ENCODE peak calls at places on chromosomes 1 and 21, in seven cellular contexts. One of them, this sample, is unnamed.

GRCh38 chr21:36282568-36283230 is 37.3 kb upstream of the MORC3 start:
- DNase-seq in GM10248: no peak
- DNase-seq in astrocyte of the spinal cord: peak
- DNase-seq in IMR-90: peak
- DNase-seq in mammary epithelial cell: peak
- DNase-seq in endothelial cell: no peak
- DNase-seq in brain microvascular endothelial cell: peak
- DNase-seq in this sample: no peak

GRCh38 chr1:93753766-93754763 is 72.4 kb upstream of the BCAR3 start:
- DNase-seq in brain microvascular endothelial cell: peak
- DNase-seq in mammary epithelial cell: peak
- DNase-seq in astrocyte of the spinal cord: peak
- DNase-seq in IMR-90: peak
- DNase-seq in GM10248: no peak
- DNase-seq in endothelial cell: no peak
- DNase-seq in this sample: no peak

GRCh38 chr1:2862441-2863148 is 61.1 kb upstream of the TTC34 start:
- DNase-seq in brain microvascular endothelial cell: no peak
- DNase-seq in astrocyte of the spinal cord: no peak
- DNase-seq in mammary epithelial cell: no peak
- DNase-seq in GM10248: no peak
- DNase-seq in endothelial cell: no peak
- DNase-seq in IMR-90: no peak
- DNase-seq in this sample: no peak

GRCh38 chr21:36749935-36750578 is 51.1 kb downstream of the SIM2 start:
- DNase-seq in brain microvascular endothelial cell: peak
- DNase-seq in mammary epithelial cell: no peak
- DNase-seq in endothelial cell: peak
- DNase-seq in GM10248: no peak
- DNase-seq in astrocyte of the spinal cord: peak
- DNase-seq in IMR-90: peak
- DNase-seq in this sample: no peak

GRCh38 chr1:9493326-9493725 is 45.9 kb upstream of the SLC25A33 start:
- DNase-seq in endothelial cell: no peak
- DNase-seq in GM10248: no peak
- DNase-seq in IMR-90: no peak
- DNase-seq in mammary epithelial cell: no peak
- DNase-seq in astrocyte of the spinal cord: no peak
- DNase-seq in brain microvascular endothelial cell: no peak
- DNase-seq in this sample: no peak

GRCh38 chr1:150550222-150551048 is 1.2 kb downstream of the ADAMTSL4 start:
- DNase-seq in GM10248: no peak
- DNase-seq in endothelial cell: no peak
- DNase-seq in brain microvascular endothelial cell: no peak
- DNase-seq in mammary epithelial cell: no peak
- DNase-seq in astrocyte of the spinal cord: no peak
- DNase-seq in IMR-90: no peak
- DNase-seq in this sample: no peak

GRCh38 chr1:101993703-101994102 is 3.0 kb downstream of the OLFM3 start:
- DNase-seq in brain microvascular endothelial cell: no peak
- DNase-seq in endothelial cell: no peak
- DNase-seq in mammary epithelial cell: no peak
- DNase-seq in GM10248: no peak
- DNase-seq in astrocyte of the spinal cord: no peak
- DNase-seq in IMR-90: no peak
- DNase-seq in this sample: no peak

GRCh38 chr21:43782741-43783700 is 6.4 kb upstream of the RRP1 start:
- DNase-seq in endothelial cell: no peak
- DNase-seq in GM10248: no peak
- DNase-seq in brain microvascular endothelial cell: no peak
- DNase-seq in IMR-90: no peak
- DNase-seq in mammary epithelial cell: peak
- DNase-seq in astrocyte of the spinal cord: no peak
- DNase-seq in this sample: no peak

GRCh38 chr21:25343774-25344545 is 263.3 kb downstream of the MRPL39 start:
- DNase-seq in GM10248: no peak
- DNase-seq in endothelial cell: no peak
- DNase-seq in mammary epithelial cell: no peak
- DNase-seq in brain microvascular endothelial cell: no peak
- DNase-seq in astrocyte of the spinal cord: no peak
- DNase-seq in IMR-90: no peak
- DNase-seq in this sample: no peak

GRCh38 chr1:41341756-41342562 is 19.3 kb upstream of the FOXO6 start:
- DNase-seq in mammary epithelial cell: no peak
- DNase-seq in astrocyte of the spinal cord: no peak
- DNase-seq in IMR-90: no peak
- DNase-seq in endothelial cell: no peak
- DNase-seq in brain microvascular endothelial cell: no peak
- DNase-seq in GM10248: no peak
- DNase-seq in this sample: no peak

GRCh38 chr21:39385299-39386145 is 36.6 kb upstream of the HMGN1 start:
- DNase-seq in mammary epithelial cell: peak
- DNase-seq in GM10248: peak
- DNase-seq in astrocyte of the spinal cord: peak
- DNase-seq in brain microvascular endothelial cell: peak
- DNase-seq in endothelial cell: peak
- DNase-seq in IMR-90: peak
- DNase-seq in this sample: peak

GRCh38 chr1:228141871-228142615 is 2.0 kb downstream of the GUK1 start:
- DNase-seq in GM10248: no peak
- DNase-seq in astrocyte of the spinal cord: peak
- DNase-seq in IMR-90: peak
- DNase-seq in mammary epithelial cell: peak
- DNase-seq in brain microvascular endothelial cell: no peak
- DNase-seq in endothelial cell: no peak
- DNase-seq in this sample: no peak

GRCh38 chr1:69737527-69738176 is 169.9 kb downstream of the LRRC7 start:
- DNase-seq in mammary epithelial cell: peak
- DNase-seq in GM10248: peak
- DNase-seq in astrocyte of the spinal cord: peak
- DNase-seq in IMR-90: peak
- DNase-seq in brain microvascular endothelial cell: peak
- DNase-seq in endothelial cell: peak
- DNase-seq in this sample: peak

GRCh38 chr1:17013598-17014320 is 2.0 kb upstream of the ATP13A2 start:
- DNase-seq in GM10248: peak
- DNase-seq in mammary epithelial cell: peak
- DNase-seq in IMR-90: no peak
- DNase-seq in brain microvascular endothelial cell: no peak
- DNase-seq in astrocyte of the spinal cord: no peak
- DNase-seq in endothelial cell: no peak
- DNase-seq in this sample: peak

GRCh38 chr1:149884433-149885363 is 14.7 kb upstream of the BOLA1 start:
- DNase-seq in endothelial cell: no peak
- DNase-seq in brain microvascular endothelial cell: peak
- DNase-seq in mammary epithelial cell: peak
- DNase-seq in GM10248: no peak
- DNase-seq in astrocyte of the spinal cord: peak
- DNase-seq in IMR-90: peak
- DNase-seq in this sample: no peak

GRCh38 chr1:173255214-173255813 is 48.2 kb upstream of the TNFSF4 start:
- DNase-seq in astrocyte of the spinal cord: peak
- DNase-seq in endothelial cell: peak
- DNase-seq in IMR-90: peak
- DNase-seq in GM10248: peak
- DNase-seq in mammary epithelial cell: peak
- DNase-seq in brain microvascular endothelial cell: peak
- DNase-seq in this sample: no peak

GRCh38 chr1:16968372-16968771 is 12.0 kb downstream of the MFAP2 start:
- DNase-seq in GM10248: no peak
- DNase-seq in brain microvascular endothelial cell: no peak
- DNase-seq in endothelial cell: no peak
- DNase-seq in IMR-90: no peak
- DNase-seq in astrocyte of the spinal cord: no peak
- DNase-seq in mammary epithelial cell: no peak
- DNase-seq in this sample: no peak

GRCh38 chr1:2413495-2414296 is 1.3 kb upstream of the PEX10 start:
- DNase-seq in IMR-90: no peak
- DNase-seq in endothelial cell: no peak
- DNase-seq in astrocyte of the spinal cord: no peak
- DNase-seq in mammary epithelial cell: no peak
- DNase-seq in brain microvascular endothelial cell: no peak
- DNase-seq in GM10248: no peak
- DNase-seq in this sample: no peak

GRCh38 chr1:36224537-36225297 is 474 bp downstream of the THRAP3 start:
- DNase-seq in astrocyte of the spinal cord: peak
- DNase-seq in mammary epithelial cell: peak
- DNase-seq in brain microvascular endothelial cell: peak
- DNase-seq in endothelial cell: peak
- DNase-seq in GM10248: peak
- DNase-seq in IMR-90: peak
- DNase-seq in this sample: peak

GRCh38 chr1:157092831-157093230 is 6.8 kb downstream of the ETV3L start:
- DNase-seq in brain microvascular endothelial cell: no peak
- DNase-seq in endothelial cell: no peak
- DNase-seq in GM10248: no peak
- DNase-seq in mammary epithelial cell: no peak
- DNase-seq in astrocyte of the spinal cord: no peak
- DNase-seq in IMR-90: no peak
- DNase-seq in this sample: no peak

DNA sequence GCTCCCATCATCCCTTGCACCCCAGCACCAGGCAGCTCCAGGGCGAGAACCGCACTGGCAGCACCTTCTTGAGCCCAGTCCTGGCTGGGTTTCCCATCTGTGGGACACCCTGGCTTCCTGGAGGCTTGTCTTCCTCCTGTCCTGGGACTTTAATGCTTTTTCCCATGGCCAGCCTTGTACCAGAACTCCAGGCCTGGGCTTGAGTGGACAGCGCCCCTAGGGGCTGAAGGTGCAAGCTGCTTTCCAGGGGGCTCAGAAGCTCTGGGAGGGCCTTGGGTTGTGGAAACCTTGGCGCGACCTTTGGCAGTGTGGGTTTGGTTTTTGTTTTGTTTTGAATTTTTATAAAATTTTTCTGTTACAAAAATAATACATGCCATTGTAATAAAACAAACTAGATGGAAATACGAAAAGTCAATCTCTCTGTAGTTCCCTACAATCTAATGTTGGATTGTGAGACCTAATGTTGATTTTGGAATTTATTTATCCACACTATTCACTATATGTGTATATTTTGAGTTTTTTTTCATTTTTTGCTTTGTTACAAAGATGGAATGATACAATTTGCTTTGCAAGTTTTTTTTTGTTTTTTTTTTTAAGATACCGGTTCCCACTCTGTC is 33.8 kb upstream of the RPL11 start:
- DNase-seq in astrocyte of the spinal cord: peak
- DNase-seq in brain microvascular endothelial cell: peak
- DNase-seq in endothelial cell: peak
- DNase-seq in IMR-90: peak
- DNase-seq in GM10248: peak
- DNase-seq in mammary epithelial cell: peak
- DNase-seq in this sample: peak
- TF ChIP-seq CTCF in astrocyte of the spinal cord: peak
- TF ChIP-seq CTCF in brain microvascular endothelial cell: peak
- TF ChIP-seq CTCF in endothelial cell: peak
- TF ChIP-seq CTCF in IMR-90: peak
- TF ChIP-seq CTCF in GM10248: peak
- TF ChIP-seq CTCF in mammary epithelial cell: peak
- TF ChIP-seq CTCF in this sample: peak

DNA sequence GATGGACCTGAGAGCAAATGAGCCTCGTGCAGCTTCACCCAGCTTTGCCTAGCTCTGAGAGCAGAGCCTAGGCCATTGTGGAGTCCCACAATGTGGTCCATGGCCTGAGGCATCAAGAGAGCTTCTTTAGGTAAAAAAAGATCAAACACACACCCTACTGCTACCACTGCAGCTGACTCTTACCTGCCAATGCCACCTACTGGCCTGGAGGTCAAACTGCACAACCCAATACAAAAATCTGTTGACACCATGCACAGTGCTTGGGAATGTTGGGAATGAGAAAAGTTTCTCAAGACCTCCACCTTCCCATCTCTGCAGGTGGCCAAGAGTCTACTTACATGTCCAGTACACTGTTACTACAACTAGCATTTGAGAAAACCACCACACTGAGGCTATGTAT is 60.6 kb downstream of the UCHL5 start:
- DNase-seq in IMR-90: no peak
- DNase-seq in mammary epithelial cell: no peak
- DNase-seq in brain microvascular endothelial cell: no peak
- DNase-seq in endothelial cell: no peak
- DNase-seq in GM10248: no peak
- DNase-seq in astrocyte of the spinal cord: no peak
- DNase-seq in this sample: no peak
- TF ChIP-seq CTCF in IMR-90: peak
- TF ChIP-seq CTCF in mammary epithelial cell: peak
- TF ChIP-seq CTCF in brain microvascular endothelial cell: peak
- TF ChIP-seq CTCF in endothelial cell: peak
- TF ChIP-seq CTCF in GM10248: peak
- TF ChIP-seq CTCF in astrocyte of the spinal cord: peak
- TF ChIP-seq CTCF in this sample: no peak

GRCh38 chr1:204623894-204624361 is 61.6 kb downstream of the LRRN2 start:
- DNase-seq in endothelial cell: peak
- DNase-seq in astrocyte of the spinal cord: no peak
- DNase-seq in GM10248: no peak
- DNase-seq in mammary epithelial cell: no peak
- DNase-seq in IMR-90: no peak
- DNase-seq in brain microvascular endothelial cell: no peak
- DNase-seq in this sample: no peak
- TF ChIP-seq CTCF in endothelial cell: peak
- TF ChIP-seq CTCF in astrocyte of the spinal cord: peak
- TF ChIP-seq CTCF in GM10248: no peak
- TF ChIP-seq CTCF in mammary epithelial cell: no peak
- TF ChIP-seq CTCF in IMR-90: peak
- TF ChIP-seq CTCF in brain microvascular endothelial cell: peak
- TF ChIP-seq CTCF in this sample: no peak

GRCh38 chr21:28795251-28795650 is 197.4 kb downstream of the LTN1 start:
- DNase-seq in endothelial cell: no peak
- DNase-seq in mammary epithelial cell: no peak
- DNase-seq in GM10248: no peak
- DNase-seq in brain microvascular endothelial cell: no peak
- DNase-seq in IMR-90: no peak
- DNase-seq in astrocyte of the spinal cord: no peak
- DNase-seq in this sample: no peak

GRCh38 chr21:28790335-28790734 is 202.3 kb downstream of the LTN1 start:
- DNase-seq in endothelial cell: no peak
- DNase-seq in astrocyte of the spinal cord: no peak
- DNase-seq in brain microvascular endothelial cell: no peak
- DNase-seq in GM10248: no peak
- DNase-seq in IMR-90: no peak
- DNase-seq in mammary epithelial cell: no peak
- DNase-seq in this sample: no peak

GRCh38 chr21:28791595-28792282 is 200.9 kb downstream of the LTN1 start:
- DNase-seq in GM10248: no peak
- DNase-seq in astrocyte of the spinal cord: no peak
- DNase-seq in endothelial cell: no peak
- DNase-seq in IMR-90: no peak
- DNase-seq in mammary epithelial cell: no peak
- DNase-seq in brain microvascular endothelial cell: no peak
- DNase-seq in this sample: no peak

GRCh38 chr21:28794341-28794970 is 198.2 kb downstream of the LTN1 start:
- DNase-seq in GM10248: no peak
- DNase-seq in mammary epithelial cell: no peak
- DNase-seq in IMR-90: no peak
- DNase-seq in astrocyte of the spinal cord: no peak
- DNase-seq in brain microvascular endothelial cell: no peak
- DNase-seq in endothelial cell: no peak
- DNase-seq in this sample: no peak

DNA sequence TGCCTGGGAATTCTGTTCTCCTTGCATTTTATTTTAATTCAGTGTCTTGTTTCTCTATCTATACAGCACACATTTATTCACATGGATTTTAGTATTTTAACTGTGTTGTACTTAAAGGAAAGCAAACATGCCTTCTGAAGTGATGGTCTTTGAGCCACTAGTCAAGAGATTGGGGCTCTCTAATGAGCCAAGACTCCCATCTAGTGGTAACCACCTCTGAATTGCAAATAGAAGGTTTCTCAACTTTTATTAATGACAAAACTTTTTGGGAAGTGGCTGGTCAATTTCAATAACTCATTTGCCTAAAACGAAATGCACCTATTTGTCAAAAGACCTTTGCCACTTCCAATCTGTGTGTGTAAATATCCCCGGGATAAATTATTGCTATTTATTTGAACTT is 199.6 kb downstream of the LTN1 start:
- DNase-seq in GM10248: no peak
- DNase-seq in brain microvascular endothelial cell: peak
- DNase-seq in endothelial cell: no peak
- DNase-seq in astrocyte of the spinal cord: peak
- DNase-seq in mammary epithelial cell: no peak
- DNase-seq in IMR-90: peak
- DNase-seq in this sample: no peak
- TF ChIP-seq CTCF in GM10248: no peak
- TF ChIP-seq CTCF in brain microvascular endothelial cell: peak
- TF ChIP-seq CTCF in endothelial cell: no peak
- TF ChIP-seq CTCF in astrocyte of the spinal cord: peak
- TF ChIP-seq CTCF in mammary epithelial cell: peak
- TF ChIP-seq CTCF in IMR-90: peak
- TF ChIP-seq CTCF in this sample: no peak